ENCODE peak calls at places on chromosomes 4 and X, in four cellular contexts. M, H, B and O are unnamed samples.

GRCh38 chrX:116317409-116317808 is 119.0 kb upstream of the SLC6A14 start:
- DNase-seq in M (peak), H (no peak), B (peak), O (no peak)

GRCh38 chrX:47940448-47940847 is 63.3 kb downstream of the ZNF182 start:
- DNase-seq in M (no peak), H (no peak), B (no peak), O (no peak)

GRCh38 chr4:72471816-72472215 is 97.2 kb downstream of the ADAMTS3 start:
- DNase-seq in M (no peak), H (no peak), B (no peak), O (no peak)

GRCh38 chr4:13162886-13163285 is 321.3 kb downstream of the RAB28 start:
- DNase-seq in M (peak), H (no peak), B (no peak), O (no peak)

GRCh38 chr4:66275381-66276060 is 605.2 kb upstream of the EPHA5 start:
- DNase-seq in M (no peak), H (no peak), B (no peak), O (no peak)

GRCh38 chr4:47646372-47646771 is 161.3 kb downstream of the ATP10D start:
- DNase-seq in M (no peak), H (no peak), B (no peak), O (no peak)

GRCh38 chrX:122238801-122239200 is 945.3 kb upstream of the GRIA3 start:
- DNase-seq in M (no peak), H (peak), B (peak), O (no peak)

GRCh38 chrX:109902665-109903064 is 100.2 kb upstream of the TMEM164 start:
- DNase-seq in M (no peak), H (peak), B (no peak), O (no peak)

GRCh38 chr4:161320377-161320776 is 843.4 kb downstream of the FSTL5 start:
- DNase-seq in M (no peak), H (peak), B (no peak), O (no peak)

GRCh38 chr4:3836802-3837601 is 70.8 kb downstream of the ADRA2C start:
- DNase-seq in M (no peak), H (no peak), B (no peak), O (no peak)

GRCh38 chr4:145287351-145287750 is 107.0 kb upstream of the OTUD4 start:
- DNase-seq in M (no peak), H (no peak), B (no peak), O (no peak)

GRCh38 chr4:31983677-31984076 is 1263.5 kb downstream of the PCDH7 start:
- DNase-seq in M (no peak), H (no peak), B (no peak), O (no peak)